ENCODE peak calls at places on chromosomes 12 and 14, in eight cellular contexts. One of them, this sample, is unnamed.

GRCh38 chr14:85079842-85080741 is 449.9 kb upstream of the FLRT2 start:
- DNase-seq in BE2C: no peak
- DNase-seq in fibroblast of the aortic adventitia: no peak
- DNase-seq in PC-3: no peak
- DNase-seq in dorsolateral prefrontal cortex: no peak
- DNase-seq in GM13976: no peak
- DNase-seq in A549: no peak
- DNase-seq in CD8-positive, alpha-beta T cell: no peak
- DNase-seq in this sample: no peak

GRCh38 chr12:29273178-29273843 is 107.7 kb downstream of the ERGIC2 start:
- DNase-seq in BE2C: no peak
- DNase-seq in fibroblast of the aortic adventitia: no peak
- DNase-seq in PC-3: no peak
- DNase-seq in dorsolateral prefrontal cortex: no peak
- DNase-seq in GM13976: no peak
- DNase-seq in A549: no peak
- DNase-seq in CD8-positive, alpha-beta T cell: no peak
- DNase-seq in this sample: no peak

GRCh38 chr14:60188115-60188514 is 22.9 kb upstream of the DHRS7 start:
- DNase-seq in BE2C: no peak
- DNase-seq in fibroblast of the aortic adventitia: peak; percentile 11
- DNase-seq in PC-3: peak; percentile 72
- DNase-seq in dorsolateral prefrontal cortex: no peak
- DNase-seq in GM13976: no peak
- DNase-seq in A549: peak; percentile 31
- DNase-seq in CD8-positive, alpha-beta T cell: no peak
- DNase-seq in this sample: peak; percentile 52

GRCh38 chr12:132489078-132489601 is 811 bp upstream of the FBRSL1 start:
- DNase-seq in BE2C: no peak
- DNase-seq in fibroblast of the aortic adventitia: no peak
- DNase-seq in PC-3: no peak
- DNase-seq in dorsolateral prefrontal cortex: no peak
- DNase-seq in GM13976: peak; percentile 66
- DNase-seq in A549: no peak
- DNase-seq in CD8-positive, alpha-beta T cell: peak; percentile 24
- DNase-seq in this sample: peak; percentile 44

GRCh38 chr14:58977366-58977765 is 211.1 kb upstream of the DAAM1 start:
- DNase-seq in BE2C: no peak
- DNase-seq in fibroblast of the aortic adventitia: no peak
- DNase-seq in PC-3: peak; percentile 86
- DNase-seq in dorsolateral prefrontal cortex: no peak
- DNase-seq in GM13976: no peak
- DNase-seq in A549: no peak
- DNase-seq in CD8-positive, alpha-beta T cell: no peak
- DNase-seq in this sample: no peak

GRCh38 chr14:77098470-77099353 is 654 bp downstream of the CIPC start:
- DNase-seq in BE2C: peak; percentile 22
- DNase-seq in fibroblast of the aortic adventitia: no peak
- DNase-seq in PC-3: peak; percentile 46
- DNase-seq in dorsolateral prefrontal cortex: peak; percentile 74
- DNase-seq in GM13976: no peak
- DNase-seq in A549: no peak
- DNase-seq in CD8-positive, alpha-beta T cell: no peak
- DNase-seq in this sample: no peak

GRCh38 chr14:61547186-61548121 is 147.9 kb upstream of the HIF1A start:
- DNase-seq in BE2C: no peak
- DNase-seq in fibroblast of the aortic adventitia: peak; percentile 86
- DNase-seq in PC-3: peak; percentile 95
- DNase-seq in dorsolateral prefrontal cortex: no peak
- DNase-seq in GM13976: no peak
- DNase-seq in A549: peak; percentile 74
- DNase-seq in CD8-positive, alpha-beta T cell: no peak
- DNase-seq in this sample: no peak

GRCh38 chr12:120468846-120469449 is 600 bp downstream of the SRSF9 start:
- DNase-seq in BE2C: peak; percentile 61
- DNase-seq in fibroblast of the aortic adventitia: no peak
- DNase-seq in PC-3: no peak
- DNase-seq in dorsolateral prefrontal cortex: peak; percentile 51
- DNase-seq in GM13976: peak; percentile 76
- DNase-seq in A549: peak; percentile 31
- DNase-seq in CD8-positive, alpha-beta T cell: peak; percentile 26
- DNase-seq in this sample: no peak

GRCh38 chr12:27297576-27297975 is 35.1 kb upstream of the BMAL2 start:
- DNase-seq in BE2C: no peak
- DNase-seq in fibroblast of the aortic adventitia: no peak
- DNase-seq in PC-3: no peak
- DNase-seq in dorsolateral prefrontal cortex: no peak
- DNase-seq in GM13976: no peak
- DNase-seq in A549: no peak
- DNase-seq in CD8-positive, alpha-beta T cell: no peak
- DNase-seq in this sample: no peak

GRCh38 chr12:17283563-17283962 is 677.6 kb upstream of the LMO3 start:
- DNase-seq in BE2C: no peak
- DNase-seq in fibroblast of the aortic adventitia: no peak
- DNase-seq in PC-3: no peak
- DNase-seq in dorsolateral prefrontal cortex: no peak
- DNase-seq in GM13976: no peak
- DNase-seq in A549: no peak
- DNase-seq in CD8-positive, alpha-beta T cell: no peak
- DNase-seq in this sample: no peak

GRCh38 chr12:13234045-13234641 is 37.6 kb downstream of the EMP1 start:
- DNase-seq in BE2C: peak; percentile 46
- DNase-seq in fibroblast of the aortic adventitia: peak; percentile 81
- DNase-seq in PC-3: peak; percentile 82
- DNase-seq in dorsolateral prefrontal cortex: no peak
- DNase-seq in GM13976: peak; percentile 27
- DNase-seq in A549: peak; percentile 72
- DNase-seq in CD8-positive, alpha-beta T cell: no peak
- DNase-seq in this sample: peak; percentile 37

GRCh38 chr12:22312336-22312735 is 22.2 kb downstream of the ST8SIA1 start:
- DNase-seq in BE2C: no peak
- DNase-seq in fibroblast of the aortic adventitia: peak; percentile 45
- DNase-seq in PC-3: peak; percentile 85
- DNase-seq in dorsolateral prefrontal cortex: peak; percentile 55
- DNase-seq in GM13976: no peak
- DNase-seq in A549: peak; percentile 52
- DNase-seq in CD8-positive, alpha-beta T cell: no peak
- DNase-seq in this sample: no peak

GRCh38 chr12:100666588-100666987 is 93.1 kb downstream of the GAS2L3 start:
- DNase-seq in BE2C: no peak
- DNase-seq in fibroblast of the aortic adventitia: no peak
- DNase-seq in PC-3: no peak
- DNase-seq in dorsolateral prefrontal cortex: no peak
- DNase-seq in GM13976: no peak
- DNase-seq in A549: no peak
- DNase-seq in CD8-positive, alpha-beta T cell: no peak
- DNase-seq in this sample: no peak

GRCh38 chr12:3533703-3534386 is 42.8 kb downstream of the PRMT8 start:
- DNase-seq in BE2C: no peak
- DNase-seq in fibroblast of the aortic adventitia: peak; percentile 15
- DNase-seq in PC-3: peak; percentile 13
- DNase-seq in dorsolateral prefrontal cortex: no peak
- DNase-seq in GM13976: no peak
- DNase-seq in A549: no peak
- DNase-seq in CD8-positive, alpha-beta T cell: no peak
- DNase-seq in this sample: no peak

GRCh38 chr14:90253826-90254225 is 2.5 kb upstream of the PSMC1 start:
- DNase-seq in BE2C: no peak
- DNase-seq in fibroblast of the aortic adventitia: no peak
- DNase-seq in PC-3: peak; percentile 28
- DNase-seq in dorsolateral prefrontal cortex: no peak
- DNase-seq in GM13976: no peak
- DNase-seq in A549: no peak
- DNase-seq in CD8-positive, alpha-beta T cell: no peak
- DNase-seq in this sample: no peak

GRCh38 chr12:49014547-49014946 is 4.0 kb downstream of the PRKAG1 start:
- DNase-seq in BE2C: no peak
- DNase-seq in fibroblast of the aortic adventitia: peak; percentile 81
- DNase-seq in PC-3: peak; percentile 43
- DNase-seq in dorsolateral prefrontal cortex: no peak
- DNase-seq in GM13976: no peak
- DNase-seq in A549: peak; percentile 40
- DNase-seq in CD8-positive, alpha-beta T cell: no peak
- DNase-seq in this sample: no peak

GRCh38 chr12:54273981-54274380 is 5.9 kb downstream of the CBX5 start:
- DNase-seq in BE2C: no peak
- DNase-seq in fibroblast of the aortic adventitia: no peak
- DNase-seq in PC-3: no peak
- DNase-seq in dorsolateral prefrontal cortex: no peak
- DNase-seq in GM13976: no peak
- DNase-seq in A549: no peak
- DNase-seq in CD8-positive, alpha-beta T cell: no peak
- DNase-seq in this sample: no peak

GRCh38 chr12:19834596-19834995 is 395.3 kb downstream of the AEBP2 start:
- DNase-seq in BE2C: no peak
- DNase-seq in fibroblast of the aortic adventitia: peak; percentile 37
- DNase-seq in PC-3: no peak
- DNase-seq in dorsolateral prefrontal cortex: no peak
- DNase-seq in GM13976: no peak
- DNase-seq in A549: no peak
- DNase-seq in CD8-positive, alpha-beta T cell: no peak
- DNase-seq in this sample: no peak

GRCh38 chr12:19836456-19836855 is 397.2 kb downstream of the AEBP2 start:
- DNase-seq in BE2C: no peak
- DNase-seq in fibroblast of the aortic adventitia: no peak
- DNase-seq in PC-3: no peak
- DNase-seq in dorsolateral prefrontal cortex: no peak
- DNase-seq in GM13976: no peak
- DNase-seq in A549: no peak
- DNase-seq in CD8-positive, alpha-beta T cell: no peak
- DNase-seq in this sample: no peak

GRCh38 chr12:19830461-19830860 is 391.2 kb downstream of the AEBP2 start:
- DNase-seq in BE2C: no peak
- DNase-seq in fibroblast of the aortic adventitia: no peak
- DNase-seq in PC-3: no peak
- DNase-seq in dorsolateral prefrontal cortex: no peak
- DNase-seq in GM13976: peak; percentile 26
- DNase-seq in A549: no peak
- DNase-seq in CD8-positive, alpha-beta T cell: no peak
- DNase-seq in this sample: peak; percentile 29

GRCh38 chr12:19836056-19836455 is 396.8 kb downstream of the AEBP2 start:
- DNase-seq in BE2C: no peak
- DNase-seq in fibroblast of the aortic adventitia: no peak
- DNase-seq in PC-3: no peak
- DNase-seq in dorsolateral prefrontal cortex: no peak
- DNase-seq in GM13976: no peak
- DNase-seq in A549: no peak
- DNase-seq in CD8-positive, alpha-beta T cell: no peak
- DNase-seq in this sample: no peak

DNA sequence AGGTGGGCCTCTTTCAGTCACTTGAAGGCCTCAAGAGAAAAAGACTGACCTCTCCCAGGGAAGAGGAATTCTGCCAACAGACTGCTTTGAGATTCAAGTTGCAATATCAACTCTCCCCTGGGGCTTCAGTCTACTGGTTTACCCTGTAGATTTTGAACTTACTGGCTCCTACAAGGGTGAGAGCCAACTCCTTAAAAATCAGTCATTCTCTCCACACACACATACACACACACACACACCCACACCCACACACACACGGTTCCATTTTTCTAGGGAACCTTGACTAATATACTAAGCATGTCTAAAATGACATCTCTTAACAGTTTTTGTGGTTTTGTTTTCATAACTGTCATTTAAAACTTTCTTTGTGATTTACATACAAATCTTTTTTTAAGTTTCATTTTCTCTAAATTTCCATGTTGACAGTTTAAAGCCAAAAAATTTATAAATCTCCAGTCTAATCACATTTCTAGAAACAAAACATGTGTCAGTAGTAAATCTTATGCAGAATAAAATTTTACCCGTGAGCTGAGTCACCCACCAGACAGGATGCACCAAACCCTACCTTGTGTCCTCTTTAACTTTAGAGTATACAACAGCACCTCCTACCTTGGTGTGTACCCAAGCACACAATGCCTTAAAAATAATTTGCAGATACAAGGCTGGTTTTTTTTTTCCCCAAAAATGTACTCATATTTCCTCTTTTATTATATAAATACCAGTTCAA is 394.6 kb downstream of the AEBP2 start:
- DNase-seq in BE2C: no peak
- DNase-seq in fibroblast of the aortic adventitia: peak; percentile 96
- DNase-seq in PC-3: peak; percentile 32
- DNase-seq in dorsolateral prefrontal cortex: no peak
- DNase-seq in GM13976: no peak
- DNase-seq in A549: no peak
- DNase-seq in CD8-positive, alpha-beta T cell: no peak
- DNase-seq in this sample: peak; percentile 45
- TF ChIP-seq CTCF in BE2C: no peak
- TF ChIP-seq CTCF in fibroblast of the aortic adventitia: no peak
- TF ChIP-seq CTCF in PC-3: peak; percentile 28
- TF ChIP-seq CTCF in dorsolateral prefrontal cortex: no peak
- TF ChIP-seq CTCF in GM13976: no peak
- TF ChIP-seq CTCF in A549: no peak
- TF ChIP-seq CTCF in CD8-positive, alpha-beta T cell: no peak
- TF ChIP-seq CTCF in this sample: no peak

GRCh38 chr14:20487402-20487742 is 18.0 kb upstream of the RNASE10 start:
- DNase-seq in BE2C: no peak
- DNase-seq in fibroblast of the aortic adventitia: no peak
- DNase-seq in PC-3: no peak
- DNase-seq in dorsolateral prefrontal cortex: no peak
- DNase-seq in GM13976: no peak
- DNase-seq in A549: no peak
- DNase-seq in CD8-positive, alpha-beta T cell: no peak
- DNase-seq in this sample: no peak
- TF ChIP-seq CTCF in BE2C: peak; percentile 24
- TF ChIP-seq CTCF in fibroblast of the aortic adventitia: no peak
- TF ChIP-seq CTCF in PC-3: peak; percentile 60
- TF ChIP-seq CTCF in dorsolateral prefrontal cortex: no peak
- TF ChIP-seq CTCF in GM13976: no peak
- TF ChIP-seq CTCF in A549: no peak
- TF ChIP-seq CTCF in CD8-positive, alpha-beta T cell: no peak
- TF ChIP-seq CTCF in this sample: peak; percentile 15

DNA sequence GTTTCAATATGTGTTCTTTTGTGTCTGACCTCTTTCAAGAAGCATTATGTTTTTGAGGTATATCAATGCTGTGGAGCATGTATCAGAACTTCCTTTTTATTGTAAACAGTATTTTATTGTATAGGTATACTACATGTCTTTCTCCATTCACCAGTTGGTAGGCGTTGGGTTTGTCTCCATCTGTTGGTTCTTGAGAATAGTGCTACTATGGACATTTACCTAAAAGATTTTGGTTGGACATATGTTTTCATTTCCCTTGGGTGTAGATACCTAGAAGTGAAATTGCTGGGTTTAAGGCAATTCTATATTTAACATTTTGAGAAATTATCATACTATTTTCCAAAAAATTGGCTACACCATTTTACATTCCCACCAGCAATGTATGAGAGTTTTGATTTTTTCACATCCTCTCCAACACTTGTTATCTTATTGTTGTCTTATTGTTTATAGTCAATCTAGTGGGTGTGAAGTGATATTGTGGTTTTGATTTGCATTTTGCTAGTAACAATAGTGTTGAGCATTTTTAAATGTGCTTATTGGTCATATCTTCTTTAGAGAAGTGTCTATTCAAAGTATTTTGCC is 409.2 kb downstream of the IPO8 start:
- DNase-seq in BE2C: peak; percentile 33
- DNase-seq in fibroblast of the aortic adventitia: peak; percentile 68
- DNase-seq in PC-3: peak; percentile 59
- DNase-seq in dorsolateral prefrontal cortex: no peak
- DNase-seq in GM13976: no peak
- DNase-seq in A549: peak; percentile 27
- DNase-seq in CD8-positive, alpha-beta T cell: no peak
- DNase-seq in this sample: peak; percentile 32
- TF ChIP-seq CTCF in BE2C: peak; percentile 83
- TF ChIP-seq CTCF in fibroblast of the aortic adventitia: peak; percentile 77
- TF ChIP-seq CTCF in PC-3: peak; percentile 68
- TF ChIP-seq CTCF in dorsolateral prefrontal cortex: no peak
- TF ChIP-seq CTCF in GM13976: no peak
- TF ChIP-seq CTCF in A549: peak; percentile 9
- TF ChIP-seq CTCF in CD8-positive, alpha-beta T cell: no peak
- TF ChIP-seq CTCF in this sample: peak; percentile 39

GRCh38 chr14:64725879-64726584 is 21.8 kb downstream of the PLEKHG3 start:
- DNase-seq in BE2C: no peak
- DNase-seq in fibroblast of the aortic adventitia: no peak
- DNase-seq in PC-3: no peak
- DNase-seq in dorsolateral prefrontal cortex: no peak
- DNase-seq in GM13976: no peak
- DNase-seq in A549: no peak
- DNase-seq in CD8-positive, alpha-beta T cell: no peak
- DNase-seq in this sample: no peak
- TF ChIP-seq CTCF in BE2C: peak; percentile 19
- TF ChIP-seq CTCF in fibroblast of the aortic adventitia: peak; percentile 3
- TF ChIP-seq CTCF in PC-3: peak; percentile 47
- TF ChIP-seq CTCF in dorsolateral prefrontal cortex: no peak
- TF ChIP-seq CTCF in GM13976: no peak
- TF ChIP-seq CTCF in A549: no peak
- TF ChIP-seq CTCF in CD8-positive, alpha-beta T cell: no peak
- TF ChIP-seq CTCF in this sample: no peak

This sample was measured in GM12865.